ENCODE peak calls at places on chromosomes 12 and 14, in six cellular contexts. F, O, V, M, I and L are unnamed samples.

GRCh38 chr14:69662636-69663321 is 51.4 kb downstream of the SUSD6 start:
- DNase-seq in F (no peak), O (no peak), V (no peak), M (no peak), I (no peak), L (no peak)

GRCh38 chr12:12511895-12512674 is 50.6 kb downstream of the DUSP16 start:
- DNase-seq in F (no peak), O (no peak), V (no peak), M (no peak), I (no peak), L (no peak)

GRCh38 chr12:117272690-117273089 is 82.4 kb upstream of the FBXO21 start:
- DNase-seq in F (no peak), O (no peak), V (no peak), M (no peak), I (no peak), L (no peak)

GRCh38 chr12:57149309-57149900 is 2.0 kb upstream of the LRP1-AS start:
- DNase-seq in F (peak), O (no peak), V (peak), M (no peak), I (no peak), L (no peak)

GRCh38 chr14:93937519-93937918 is 10.4 kb downstream of the FAM181A start:
- DNase-seq in F (no peak), O (no peak), V (no peak), M (no peak), I (no peak), L (no peak)

GRCh38 chr12:31118347-31118830 is 44.7 kb downstream of the DDX11 start:
- DNase-seq in F (no peak), O (no peak), V (peak), M (peak), I (no peak), L (no peak)

GRCh38 chr12:96241484-96242256 is 47.5 kb downstream of the ELK3 start:
- DNase-seq in F (peak), O (no peak), V (peak), M (peak), I (peak), L (no peak)

GRCh38 chr14:94671870-94672444 is 59.8 kb downstream of the SERPINA3 start:
- DNase-seq in F (no peak), O (no peak), V (peak), M (no peak), I (no peak), L (no peak)

GRCh38 chr12:132029503-132030300 is 80.0 kb downstream of the EP400 start:
- DNase-seq in F (no peak), O (no peak), V (no peak), M (no peak), I (no peak), L (no peak)

GRCh38 chr14:89137514-89138163 is 279.4 kb downstream of the FOXN3 start:
- DNase-seq in F (peak), O (peak), V (no peak), M (peak), I (peak), L (no peak)

GRCh38 chr14:95330591-95331370 is 11.1 kb upstream of the CLMN start:
- DNase-seq in F (no peak), O (no peak), V (no peak), M (no peak), I (no peak), L (no peak)

GRCh38 chr14:69048456-69048855 is 69.4 kb upstream of the ACTN1 start:
- DNase-seq in F (peak), O (no peak), V (no peak), M (no peak), I (no peak), L (no peak)

GRCh38 chr14:94447986-94448808 is 4.4 kb downstream of the SERPINA11 start:
- DNase-seq in F (no peak), O (no peak), V (no peak), M (no peak), I (no peak), L (no peak)

GRCh38 chr14:54366726-54367707 is 29.8 kb upstream of the CDKN3 start:
- DNase-seq in F (peak), O (peak), V (no peak), M (peak), I (no peak), L (no peak)

GRCh38 chr12:108773798-108774788 is 42.8 kb upstream of the CORO1C start:
- DNase-seq in F (peak), O (no peak), V (peak), M (peak), I (peak), L (peak)

GRCh38 chr14:32565256-32565655 is 236.2 kb downstream of the AKAP6 start:
- DNase-seq in F (no peak), O (no peak), V (no peak), M (no peak), I (no peak), L (no peak)

GRCh38 chr14:64303471-64303917 is 9.3 kb upstream of the ESR2 start:
- DNase-seq in F (peak), O (no peak), V (no peak), M (peak), I (no peak), L (no peak)

GRCh38 chr14:66359500-66359899 is 126.7 kb upstream of the CCDC196 start:
- DNase-seq in F (peak), O (no peak), V (no peak), M (peak), I (no peak), L (no peak)

GRCh38 chr14:95493503-95493902 is 22.9 kb downstream of the SYNE3 start:
- DNase-seq in F (no peak), O (no peak), V (no peak), M (no peak), I (no peak), L (no peak)

GRCh38 chr12:131604146-131604844 is 106.6 kb upstream of the SFSWAP start:
- DNase-seq in F (no peak), O (no peak), V (no peak), M (no peak), I (no peak), L (no peak)

GRCh38 chr14:104086661-104087461 is 1.4 kb downstream of the ASPG start:
- DNase-seq in F (no peak), O (no peak), V (no peak), M (no peak), I (no peak), L (no peak)

GRCh38 chr12:81468206-81468605 is 290.9 kb downstream of the PPFIA2 start:
- DNase-seq in F (peak), O (no peak), V (no peak), M (no peak), I (no peak), L (no peak)

GRCh38 chr14:37036669-37037341 is 135.6 kb downstream of the SLC25A21 start:
- DNase-seq in F (no peak), O (no peak), V (no peak), M (no peak), I (no peak), L (no peak)

GRCh38 chr12:62827042-62827441 is 107.9 kb downstream of the PPM1H start:
- DNase-seq in F (no peak), O (no peak), V (no peak), M (peak), I (no peak), L (no peak)
- TF ChIP-seq CTCF in F (no peak), O (no peak), V (no peak), M (no peak), I (peak), L (no peak)

GRCh38 chr12:124913474-124914391 is 717 bp downstream of the UBC start:
- DNase-seq in F (peak), O (no peak), V (peak), M (peak), I (no peak), L (peak)
- TF ChIP-seq CTCF in F (peak), O (peak), V (peak), M (peak), I (peak), L (no peak)

GRCh38 chr12:125773033-125773432 is 707.8 kb downstream of the AACS start:
- DNase-seq in F (no peak), O (no peak), V (no peak), M (peak), I (no peak), L (no peak)
- TF ChIP-seq CTCF in F (no peak), O (no peak), V (no peak), M (no peak), I (no peak), L (no peak)

DNA sequence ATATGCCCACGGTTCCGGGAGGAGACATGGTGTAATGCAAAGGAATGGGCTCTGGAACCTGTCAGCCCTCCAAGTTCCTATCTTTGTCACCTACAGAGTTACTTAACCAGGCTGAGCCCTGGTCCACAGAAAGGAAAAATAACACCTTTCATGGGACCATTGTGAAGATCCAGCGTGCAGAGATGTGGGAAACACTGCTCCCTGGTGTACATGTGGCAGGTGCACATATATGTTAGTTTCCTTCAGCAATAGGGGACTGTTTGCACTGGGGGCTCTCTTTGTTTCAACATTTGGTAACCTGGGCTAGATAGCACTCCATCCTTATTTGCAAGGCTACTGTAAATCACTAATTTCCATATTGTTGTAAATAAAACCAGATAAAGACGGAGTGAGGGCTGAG is 72.3 kb downstream of the ANO2 start:
- DNase-seq in F (no peak), O (no peak), V (no peak), M (peak), I (no peak), L (no peak)
- TF ChIP-seq CTCF in F (no peak), O (peak), V (no peak), M (no peak), I (peak), L (no peak)

GRCh38 chr12:92094751-92095161 is 50.9 kb downstream of the BTG1 start:
- DNase-seq in F (peak), O (no peak), V (no peak), M (no peak), I (no peak), L (no peak)
- TF ChIP-seq CTCF in F (peak), O (no peak), V (no peak), M (no peak), I (peak), L (no peak)

GRCh38 chr12:20189767-20190166 is 178.6 kb upstream of the PDE3A start:
- DNase-seq in F (no peak), O (no peak), V (no peak), M (no peak), I (no peak), L (no peak)

GRCh38 chr12:20196767-20197166 is 171.6 kb upstream of the PDE3A start:
- DNase-seq in F (no peak), O (no peak), V (no peak), M (no peak), I (no peak), L (no peak)

GRCh38 chr12:20188930-20189653 is 179.2 kb upstream of the PDE3A start:
- DNase-seq in F (peak), O (no peak), V (no peak), M (no peak), I (no peak), L (no peak)

GRCh38 chr12:20199780-20200179 is 168.6 kb upstream of the PDE3A start:
- DNase-seq in F (no peak), O (no peak), V (no peak), M (no peak), I (no peak), L (no peak)

DNA sequence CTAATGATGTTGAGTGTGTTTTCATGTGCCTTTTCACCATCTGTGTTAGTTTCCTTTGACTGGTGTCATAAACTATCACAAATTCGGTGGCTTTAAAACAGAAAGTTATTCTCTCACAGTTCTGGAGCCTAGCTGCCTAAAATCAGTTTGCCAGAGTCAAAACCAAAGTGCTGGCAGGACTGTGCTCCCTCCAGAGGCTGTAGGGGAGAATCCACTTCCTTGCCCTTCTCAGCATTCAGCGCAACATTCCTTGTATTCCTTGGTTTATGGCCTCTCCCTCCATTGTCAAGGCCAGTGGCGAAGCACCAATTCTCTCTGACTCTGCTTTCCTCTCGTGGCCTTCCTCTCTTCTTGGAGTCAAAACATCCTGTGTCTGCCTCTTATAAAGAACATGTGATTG is 174.2 kb upstream of the PDE3A start:
- DNase-seq in F (peak), O (no peak), V (no peak), M (peak), I (no peak), L (no peak)
- TF ChIP-seq CTCF in F (peak), O (peak), V (no peak), M (peak), I (peak), L (no peak)

DNA sequence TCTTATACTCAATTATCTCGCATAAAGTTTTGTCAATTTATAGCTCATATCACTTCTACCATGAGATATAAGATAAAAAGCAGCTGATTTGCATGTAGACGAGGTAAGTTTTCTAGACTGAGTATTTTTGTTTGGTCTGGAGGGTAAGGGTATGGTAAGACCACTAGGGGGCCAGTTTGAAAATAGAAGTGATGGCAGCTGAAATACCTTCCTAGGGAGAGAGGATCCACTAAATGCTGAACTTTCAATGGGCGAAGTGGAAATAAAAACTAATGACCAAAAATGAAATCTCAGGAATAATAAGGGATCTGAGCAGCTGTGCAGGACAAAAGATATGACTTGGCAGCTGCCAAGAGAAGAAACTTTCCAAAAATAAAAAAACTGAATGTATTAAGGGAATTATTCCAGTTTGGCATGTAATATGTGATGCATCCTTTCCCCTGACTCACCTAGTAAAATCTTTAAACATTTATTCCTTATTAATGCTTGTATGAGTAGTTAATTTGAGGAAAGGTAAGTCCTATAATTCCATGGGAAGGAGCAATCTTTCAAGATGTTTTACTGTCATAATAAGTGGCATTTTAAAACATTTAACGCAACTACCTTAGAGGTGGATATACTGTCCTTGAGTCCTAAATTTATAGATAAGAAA is 754.5 kb downstream of the C12orf50 start:
- DNase-seq in F (peak), O (no peak), V (no peak), M (peak), I (no peak), L (no peak)
- TF ChIP-seq CTCF in F (peak), O (peak), V (no peak), M (peak), I (peak), L (no peak)

GRCh38 chr12:29146201-29146600 is 2.9 kb upstream of the FAR2 start:
- DNase-seq in F (no peak), O (no peak), V (no peak), M (no peak), I (no peak), L (no peak)

GRCh38 chr12:29149691-29150382 is 759 bp downstream of the FAR2 start:
- DNase-seq in F (no peak), O (no peak), V (peak), M (no peak), I (no peak), L (no peak)

GRCh38 chr12:29148065-29148957 is 767 bp upstream of the FAR2 start:
- DNase-seq in F (peak), O (no peak), V (peak), M (peak), I (no peak), L (no peak)

GRCh38 chr12:29152223-29152868 is 3.3 kb downstream of the FAR2 start:
- DNase-seq in F (no peak), O (no peak), V (no peak), M (no peak), I (no peak), L (no peak)

GRCh38 chr12:29148958-29149690 is at the start of gene FAR2:
- DNase-seq in F (peak), O (no peak), V (peak), M (peak), I (no peak), L (no peak)
- TF ChIP-seq CTCF in F (peak), O (no peak), V (no peak), M (no peak), I (no peak), L (no peak)

DNA sequence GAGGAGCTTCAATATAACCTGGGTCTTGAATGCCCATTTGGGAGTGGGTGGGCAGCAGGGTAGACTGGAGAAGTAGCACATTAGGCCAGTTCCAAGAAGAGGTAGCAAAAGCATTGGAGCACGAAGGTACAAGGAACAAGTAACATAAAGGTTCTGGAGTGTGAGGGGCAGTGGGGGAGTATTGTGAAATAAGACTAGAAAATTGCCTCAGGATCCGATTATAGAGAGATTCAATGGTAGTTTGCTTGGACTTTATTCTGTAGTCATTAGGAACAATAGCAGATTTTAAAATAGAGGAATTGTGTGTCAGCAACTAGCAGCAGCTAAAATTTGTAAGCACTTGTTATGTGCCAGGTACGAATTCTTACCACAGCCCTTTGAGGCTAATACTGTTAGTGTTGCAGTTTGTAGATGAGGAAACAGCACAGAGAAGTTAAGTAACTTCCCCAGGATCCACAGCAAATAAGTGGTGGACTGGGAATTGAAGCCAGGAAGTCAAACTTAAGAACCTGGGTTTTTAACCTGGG is 61.8 kb downstream of the PPFIBP1 start:
- DNase-seq in F (peak), O (no peak), V (no peak), M (no peak), I (no peak), L (no peak)
- TF ChIP-seq CTCF in F (no peak), O (no peak), V (no peak), M (no peak), I (no peak), L (no peak)

GRCh38 chr14:77139540-77140342 is 1.9 kb downstream of the ZDHHC22 start:
- DNase-seq in F (peak), O (no peak), V (no peak), M (peak), I (no peak), L (no peak)

GRCh38 chr14:77142289-77142814 is 761 bp upstream of the ZDHHC22 start:
- DNase-seq in F (no peak), O (no peak), V (no peak), M (no peak), I (no peak), L (no peak)

GRCh38 chr14:77140343-77140936 is 1.2 kb downstream of the ZDHHC22 start:
- DNase-seq in F (no peak), O (no peak), V (no peak), M (peak), I (no peak), L (no peak)

GRCh38 chr14:77141592-77142288 is at the start of gene ZDHHC22:
- DNase-seq in F (peak), O (no peak), V (no peak), M (peak), I (no peak), L (no peak)

DNA sequence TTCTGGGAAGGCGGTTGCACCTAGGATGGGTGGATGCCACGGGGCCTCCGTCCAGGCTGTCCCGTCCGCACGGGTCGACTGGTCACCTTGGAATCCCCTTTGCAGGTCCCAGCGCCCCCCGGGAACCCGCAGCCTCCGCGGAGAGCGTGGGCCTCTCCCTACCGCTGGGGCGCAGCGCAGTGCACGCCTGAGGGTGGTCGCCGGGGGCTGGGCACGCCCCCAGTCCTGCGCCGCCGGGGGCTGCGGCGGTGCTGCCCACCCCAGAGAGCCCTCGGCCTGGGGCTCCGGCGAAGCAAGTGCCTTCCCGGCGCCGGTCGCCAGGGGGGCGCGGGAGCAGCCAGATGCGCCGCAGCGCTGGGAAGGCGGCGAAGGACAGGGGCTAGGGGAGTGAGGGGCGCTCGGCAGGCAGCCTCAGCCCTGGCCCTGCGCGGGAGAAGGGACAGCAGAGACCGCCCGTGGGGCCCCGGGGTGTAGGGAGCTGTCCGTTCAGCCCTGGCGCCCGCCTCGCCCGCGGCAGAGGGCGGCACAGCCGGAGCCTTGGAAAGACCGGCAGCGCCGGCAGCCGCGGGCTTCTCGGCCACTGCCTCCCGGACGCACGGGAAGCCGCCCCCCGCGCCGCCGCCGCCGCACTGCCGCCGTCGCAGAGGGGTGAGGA is 527 bp downstream of the ZDHHC22 start:
- DNase-seq in F (peak), O (no peak), V (no peak), M (peak), I (no peak), L (no peak)
- TF ChIP-seq CTCF in F (peak), O (peak), V (no peak), M (peak), I (peak), L (no peak)